ENCODE peak calls at places on chromosomes 2 and 18, in six cellular contexts. G is GDM1; E is anterior cingulate cortex; D is T-helper 17 cell; R is stimulated activated CD4-positive, alpha-beta T cell treated with anti-CD3 and anti-CD28 coated beads, TNF-alpha, amount 100 ng/mL, for 4 hours; B is HL-60. V is an unnamed sample.

GRCh38 chr2:98839292-98839691 is 96.7 kb downstream of the CRACDL start:
- DNase-seq in G (no peak), E (no peak), D (no peak), R (no peak), B (no peak), V (no peak)

GRCh38 chr18:32372381-32373061 is 98.2 kb downstream of the GAREM1 start:
- DNase-seq in G (no peak), E (no peak), D (no peak), R (no peak), B (no peak), V (no peak)

GRCh38 chr2:130371723-130372054 is 15.8 kb downstream of the PTPN18 start:
- DNase-seq in G (no peak), E (no peak), D (no peak), R (no peak), B (peak; percentile 72), V (no peak)

GRCh38 chr18:28112056-28112470 is 64.9 kb downstream of the CDH2 start:
- DNase-seq in G (no peak), E (no peak), D (no peak), R (no peak), B (no peak), V (no peak)

GRCh38 chr2:10194021-10194820 is 71.7 kb downstream of the RRM2 start:
- DNase-seq in G (no peak), E (no peak), D (no peak), R (no peak), B (no peak), V (no peak)

GRCh38 chr2:216362730-216363129 is 9.6 kb downstream of the MARCHF4 start:
- DNase-seq in G (no peak), E (no peak), D (no peak), R (no peak), B (no peak), V (no peak)

GRCh38 chr18:25827961-25828561 is 262.4 kb downstream of the SS18 start:
- DNase-seq in G (no peak), E (no peak), D (no peak), R (no peak), B (no peak), V (no peak)

GRCh38 chr2:182897137-182897536 is 30.7 kb upstream of the FRZB start:
- DNase-seq in G (no peak), E (no peak), D (no peak), R (no peak), B (no peak), V (no peak)

GRCh38 chr2:190315273-190315672 is 4.4 kb downstream of the HIBCH start:
- DNase-seq in G (no peak), E (no peak), D (no peak), R (no peak), B (no peak), V (no peak)

GRCh38 chr2:231674587-231675334 is 33.6 kb upstream of the PTMA start:
- DNase-seq in G (peak; percentile 70), E (no peak), D (peak; percentile 46), R (no peak), B (no peak), V (no peak)

GRCh38 chr2:72340665-72341064 is 193.0 kb upstream of the CYP26B1 start:
- DNase-seq in G (no peak), E (no peak), D (no peak), R (no peak), B (no peak), V (no peak)

GRCh38 chr18:3093624-3094354 is 80.8 kb upstream of the LPIN2 start:
- DNase-seq in G (no peak), E (no peak), D (no peak), R (no peak), B (no peak), V (no peak)

GRCh38 chr2:27708666-27709065 is 45.0 kb downstream of the SLC4A1AP start:
- DNase-seq in G (no peak), E (no peak), D (no peak), R (no peak), B (no peak), V (no peak)

GRCh38 chr2:96816836-96817702 is 1.0 kb downstream of the CNNM3 start:
- DNase-seq in G (no peak), E (no peak), D (no peak), R (no peak), B (no peak), V (no peak)

GRCh38 chr2:197205590-197206215 is 104.9 kb downstream of the ANKRD44 start:
- DNase-seq in G (no peak), E (no peak), D (peak; percentile 41), R (peak; percentile 25), B (no peak), V (no peak)

GRCh38 chr2:18932864-18933263 is 343.5 kb upstream of the NT5C1B start:
- DNase-seq in G (no peak), E (no peak), D (no peak), R (no peak), B (no peak), V (no peak)

GRCh38 chr2:185835974-185836373 is 97.4 kb downstream of the FSIP2 start:
- DNase-seq in G (no peak), E (no peak), D (no peak), R (no peak), B (no peak), V (no peak)

GRCh38 chr2:136242687-136243277 is 124.8 kb upstream of the CXCR4 start:
- DNase-seq in G (no peak), E (no peak), D (no peak), R (no peak), B (no peak), V (no peak)

GRCh38 chr2:133674433-133675331 is 106.4 kb upstream of the NCKAP5 start:
- DNase-seq in G (no peak), E (peak; percentile 73), D (no peak), R (no peak), B (no peak), V (no peak)

GRCh38 chr2:216119144-216119543 is 10.0 kb downstream of the XRCC5 start:
- DNase-seq in G (no peak), E (no peak), D (no peak), R (no peak), B (no peak), V (no peak)

GRCh38 chr2:25161055-25161781 is 7.2 kb downstream of the POMC start:
- DNase-seq in G (no peak), E (no peak), D (peak; percentile 35), R (peak; percentile 48), B (no peak), V (no peak)

GRCh38 chr2:203650860-203651613 is 55.4 kb upstream of the CD28 start:
- DNase-seq in G (no peak), E (no peak), D (no peak), R (no peak), B (peak; percentile 50), V (peak; percentile 57)

GRCh38 chr2:235614900-235615712 is 121.3 kb downstream of the AGAP1 start:
- DNase-seq in G (no peak), E (peak; percentile 14), D (no peak), R (no peak), B (no peak), V (no peak)

GRCh38 chr2:60806988-60807681 is 51.1 kb downstream of the PAPOLG start:
- DNase-seq in G (no peak), E (no peak), D (no peak), R (peak; percentile 23), B (no peak), V (no peak)

GRCh38 chr2:238427435-238428162 is 872 bp downstream of the ASB1 start:
- DNase-seq in G (no peak), E (no peak), D (no peak), R (no peak), B (no peak), V (no peak)

GRCh38 chr2:48424866-48425265 is 105.1 kb upstream of the STON1 start:
- DNase-seq in G (no peak), E (no peak), D (no peak), R (no peak), B (no peak), V (no peak)

GRCh38 chr2:113157108-113157896 is 16.5 kb upstream of the PSD4 start:
- DNase-seq in G (no peak), E (no peak), D (peak; percentile 22), R (no peak), B (no peak), V (no peak)

V was measured in Panc1.